ENCODE peak calls at places on chromosome 11, in four cellular contexts. C is T-helper 2 cell; J is activated CD4-positive, alpha-beta memory T cell treated with anti-CD3 and anti-CD28 coated beads for 36 hours; G is hepatocyte. M is an unnamed sample.

GRCh38 chr11:116833491-116833815 is 3.7 kb downstream of the APOC3 start:
- DNase-seq in C (no peak), J (no peak), G (no peak), M (peak)

GRCh38 chr11:10382518-10382917 is 72.5 kb upstream of the AMPD3 start:
- DNase-seq in C (no peak), J (peak), G (no peak), M (no peak)

GRCh38 chr11:130947481-130947880 is 31.2 kb upstream of the SNX19 start:
- DNase-seq in C (no peak), J (no peak), G (no peak), M (no peak)

GRCh38 chr11:67606150-67606476 is 623 bp upstream of the NDUFV1 start:
- DNase-seq in C (no peak), J (no peak), G (peak), M (peak)

GRCh38 chr11:95104121-95104830 is 14.6 kb downstream of the ENDOD1 start:
- DNase-seq in C (no peak), J (no peak), G (no peak), M (no peak)

GRCh38 chr11:73525611-73526010 is 72.3 kb downstream of the FAM168A start:
- DNase-seq in C (no peak), J (no peak), G (no peak), M (no peak)

GRCh38 chr11:64490562-64491216 is 100.3 kb upstream of the SLC22A12 start:
- DNase-seq in C (no peak), J (peak), G (no peak), M (no peak)

GRCh38 chr11:95788921-95789505 is 569 bp downstream of the FAM76B start:
- DNase-seq in C (peak), J (peak), G (peak), M (no peak)

GRCh38 chr11:102287963-102288744 is 29.1 kb upstream of the BIRC3 start:
- DNase-seq in C (peak), J (peak), G (peak), M (no peak)

GRCh38 chr11:27401760-27402316 is 38.8 kb upstream of the CCDC34 start:
- DNase-seq in C (no peak), J (no peak), G (peak), M (no peak)

GRCh38 chr11:66420671-66421476 is at the start of gene NPAS4:
- DNase-seq in C (no peak), J (no peak), G (no peak), M (no peak)

GRCh38 chr11:77154381-77155081 is 26.5 kb downstream of the MYO7A start:
- DNase-seq in C (no peak), J (no peak), G (no peak), M (no peak)

M was measured in sciatic nerve.